ENCODE peak calls at places on chromosome 10, in eight cellular contexts. Y is T-helper 17 cell, I is GM23248, E is fibroblast of lung, G is transverse colon, O is SK-N-SH, R is OCI-LY7, X is uterus. F is an unnamed sample.

GRCh38 chr10:85902046-85902445 is 464.5 kb downstream of the GRID1 start:
- DNase-seq in Y (no peak), I (no peak), E (peak; percentile 21), G (no peak), O (no peak), R (no peak), X (no peak), F (no peak)

GRCh38 chr10:129339841-129340240 is 127.2 kb upstream of the MGMT start:
- DNase-seq in Y (no peak), I (no peak), E (no peak), G (no peak), O (no peak), R (no peak), X (no peak), F (no peak)

GRCh38 chr10:100729877-100730738 is 15.3 kb upstream of the PAX2 start:
- DNase-seq in Y (no peak), I (no peak), E (no peak), G (no peak), O (peak; percentile 70), R (no peak), X (no peak), F (no peak)

GRCh38 chr10:128573236-128573800 is 447.1 kb upstream of the MKI67 start:
- DNase-seq in Y (no peak), I (no peak), E (no peak), G (no peak), O (no peak), R (no peak), X (no peak), F (no peak)

GRCh38 chr10:88800152-88801125 is 2.1 kb upstream of the LIPM start:
- DNase-seq in Y (no peak), I (peak; percentile 72), E (peak; percentile 92), G (no peak), O (no peak), R (no peak), X (no peak), F (no peak)

GRCh38 chr10:27504007-27504890 is at the start of gene RAB18:
- DNase-seq in Y (peak; percentile 96), I (peak; percentile 99), E (peak; percentile 98), G (peak; percentile 98), O (peak; percentile 93), R (peak; percentile 99), X (peak; percentile 98), F (peak; percentile 97)

GRCh38 chr10:116690356-116691078 is 51.8 kb downstream of the HSPA12A start:
- DNase-seq in Y (no peak), I (no peak), E (peak; percentile 9), G (no peak), O (no peak), R (no peak), X (peak; percentile 53), F (peak; percentile 70)

GRCh38 chr10:34637419-34637911 is 177.6 kb downstream of the PARD3 start:
- DNase-seq in Y (peak; percentile 34), I (peak; percentile 46), E (peak; percentile 35), G (peak; percentile 69), O (peak; percentile 67), R (peak; percentile 66), X (peak; percentile 57), F (peak; percentile 62)

GRCh38 chr10:103691723-103692380 is 163.5 kb downstream of the SH3PXD2A start:
- DNase-seq in Y (no peak), I (peak; percentile 40), E (no peak), G (no peak), O (no peak), R (peak; percentile 37), X (peak; percentile 54), F (no peak)

GRCh38 chr10:84264611-84265141 is 19.8 kb downstream of the RGR start:
- DNase-seq in Y (peak; percentile 40), I (peak; percentile 77), E (peak; percentile 45), G (peak; percentile 70), O (peak; percentile 78), R (peak; percentile 66), X (peak; percentile 46), F (peak; percentile 78)

GRCh38 chr10:30436200-30436599 is 2.2 kb downstream of the MAP3K8 start:
- DNase-seq in Y (no peak), I (peak; percentile 92), E (peak; percentile 87), G (peak; percentile 45), O (no peak), R (no peak), X (no peak), F (no peak)

GRCh38 chr10:104054430-104054829 is 31.2 kb downstream of the COL17A1 start:
- DNase-seq in Y (no peak), I (peak; percentile 88), E (peak; percentile 84), G (no peak), O (no peak), R (no peak), X (no peak), F (peak; percentile 41)

GRCh38 chr10:122034149-122034756 is 45.3 kb downstream of the TACC2 start:
- DNase-seq in Y (no peak), I (peak; percentile 72), E (peak; percentile 41), G (peak; percentile 26), O (no peak), R (no peak), X (no peak), F (no peak)

GRCh38 chr10:101018600-101019439 is 12.1 kb downstream of the PDZD7 start:
- DNase-seq in Y (peak; percentile 47), I (peak; percentile 93), E (peak; percentile 70), G (peak; percentile 88), O (peak; percentile 94), R (peak; percentile 63), X (peak; percentile 58), F (peak; percentile 91)

DNA sequence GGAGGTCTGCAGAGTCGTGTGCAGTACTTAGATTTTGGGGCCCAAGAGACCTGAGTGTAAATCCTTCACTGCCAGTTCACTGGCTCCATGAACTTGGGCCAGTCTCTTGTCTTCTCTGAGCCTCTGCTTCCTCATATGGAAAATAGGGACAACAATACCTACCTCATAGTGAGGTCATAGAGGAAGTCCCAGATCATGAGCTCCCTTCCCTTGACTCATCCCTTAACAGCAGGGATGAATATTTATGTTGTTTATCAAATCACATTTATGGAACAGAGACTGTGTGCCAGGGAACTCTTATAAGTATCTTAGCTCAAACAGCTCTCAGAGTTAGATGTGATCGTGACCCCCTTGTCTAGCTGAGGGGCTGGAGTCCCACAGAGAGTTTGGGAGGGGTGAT is 20.1 kb upstream of the ARHGAP22 start:
- DNase-seq in Y (no peak), I (peak; percentile 72), E (peak; percentile 41), G (no peak), O (no peak), R (no peak), X (no peak), F (no peak)
- H3K9me3 ChIP-seq in Y (no peaks in the 10 kb centered on the region), I (no peaks in the 10 kb centered on the region), E (no peaks in the 10 kb centered on the region), G (no peaks in the 10 kb centered on the region), O (no peaks in the 10 kb centered on the region), R (no peaks in the 10 kb centered on the region), X (no peaks in the 10 kb centered on the region), F (no peaks in the 10 kb centered on the region)

GRCh38 chr10:131223422-131223821 is 88.1 kb downstream of the TCERG1L start:
- DNase-seq in Y (no peak), I (no peak), E (no peak), G (no peak), O (no peak), R (no peak), X (no peak), F (no peak)

GRCh38 chr10:131224106-131224505 is 87.4 kb downstream of the TCERG1L start:
- DNase-seq in Y (no peak), I (no peak), E (no peak), G (no peak), O (no peak), R (no peak), X (no peak), F (no peak)

GRCh38 chr10:131220601-131221171 is 90.8 kb downstream of the TCERG1L start:
- DNase-seq in Y (no peak), I (no peak), E (no peak), G (no peak), O (no peak), R (no peak), X (no peak), F (no peak)

GRCh38 chr10:131221632-131222277 is 89.8 kb downstream of the TCERG1L start:
- DNase-seq in Y (no peak), I (no peak), E (no peak), G (no peak), O (no peak), R (no peak), X (no peak), F (no peak)

GRCh38 chr10:131222986-131223385 is 88.5 kb downstream of the TCERG1L start:
- DNase-seq in Y (no peak), I (no peak), E (no peak), G (no peak), O (no peak), R (no peak), X (no peak), F (no peak)
- H3K9me3 ChIP-seq in Y (no peaks in the 10 kb centered on the region), I (no peaks in the 10 kb centered on the region), E (no peaks in the 10 kb centered on the region), G (no peaks in the 10 kb centered on the region), O (no peaks in the 10 kb centered on the region), R (no peaks in the 10 kb centered on the region), X (no peaks in the 10 kb centered on the region), F (no peaks in the 10 kb centered on the region)

GRCh38 chr10:1520909-1521565 is 216.3 kb downstream of the ADARB2 start:
- DNase-seq in Y (no peak), I (no peak), E (no peak), G (no peak), O (no peak), R (no peak), X (no peak), F (no peak)
- H3K9me3 ChIP-seq in Y (no peaks in the 10 kb centered on the region), I (no peaks in the 10 kb centered on the region), E (peaks cover 2% of the 10 kb centered on the region), G (no peaks in the 10 kb centered on the region), O (no peaks in the 10 kb centered on the region), R (no peaks in the 10 kb centered on the region), X (no peaks in the 10 kb centered on the region), F (no peaks in the 10 kb centered on the region)

DNA sequence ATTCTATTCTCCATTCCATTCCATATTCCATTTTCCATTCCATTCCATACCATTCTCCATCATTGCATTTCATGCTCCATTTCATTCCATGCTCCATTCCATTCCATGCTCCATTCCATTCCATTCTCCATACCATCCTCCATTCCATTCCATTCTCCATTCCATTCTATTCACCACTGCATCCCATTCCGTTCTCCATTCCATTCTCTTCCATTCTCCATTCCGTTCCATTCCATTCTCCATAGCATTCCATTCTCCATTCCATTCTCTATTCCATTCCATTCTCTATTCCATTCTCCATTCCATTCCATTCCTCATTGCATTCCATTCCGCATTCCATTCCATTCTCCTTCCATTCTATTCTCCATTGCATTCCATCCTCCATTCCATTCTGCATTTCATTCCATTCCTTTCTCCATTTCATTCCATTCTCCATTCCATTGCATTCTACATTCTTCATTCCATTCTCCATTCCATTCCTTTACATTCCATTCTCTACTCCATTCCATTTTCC is 84.0 kb downstream of the NSUN6 start:
- DNase-seq in Y (no peak), I (no peak), E (no peak), G (no peak), O (no peak), R (no peak), X (no peak), F (no peak)
- H3K9me3 ChIP-seq in Y (peaks cover 12% of the 10 kb centered on the region), I (no peaks in the 10 kb centered on the region), E (no peaks in the 10 kb centered on the region), G (no peaks in the 10 kb centered on the region), O (no peaks in the 10 kb centered on the region), R (peaks cover 29% of the 10 kb centered on the region), X (no peaks in the 10 kb centered on the region), F (no peaks in the 10 kb centered on the region)

GRCh38 chr10:6384031-6384430 is 181.3 kb downstream of the PFKFB3 start:
- DNase-seq in Y (no peak), I (no peak), E (no peak), G (no peak), O (no peak), R (no peak), X (no peak), F (no peak)
- H3K9me3 ChIP-seq in Y (no peaks in the 10 kb centered on the region), I (no peaks in the 10 kb centered on the region), E (no peaks in the 10 kb centered on the region), G (peaks cover 6% of the 10 kb centered on the region), O (peaks cover 5% of the 10 kb centered on the region), R (peaks cover 38% of the 10 kb centered on the region), X (no peaks in the 10 kb centered on the region), F (no peaks in the 10 kb centered on the region)